ENCODE peak calls at places on chromosome 21, in nine cellular contexts. R is tibial nerve; G is DND-41; A is CD4-positive, CD25-positive, alpha-beta regulatory T cell; N is fibroblast of lung; I is AG09309; M is epithelial cell of esophagus; O is CD8-positive, alpha-beta T cell; X is cardiac fibroblast. U is an unnamed sample.

GRCh38 chr21:28133116-28133515 is 859.6 kb downstream of the LTN1 start:
- DNase-seq in M (no peak), R (no peak), O (no peak), N (no peak), X (no peak), A (no peak), G (no peak), I (no peak), U (no peak)

GRCh38 chr21:38478782-38479181 is 19.5 kb downstream of the ERG start:
- DNase-seq in X (peak), A (no peak), O (no peak), R (no peak), M (peak), N (peak), G (no peak), I (peak), U (no peak)

GRCh38 chr21:27693376-27693775 is 726.5 kb upstream of the ADAMTS5 start:
- DNase-seq in M (peak), N (peak), G (no peak), R (no peak), X (peak), I (peak), A (no peak), O (no peak), U (peak)

GRCh38 chr21:41139951-41140350 is 28.0 kb upstream of the BACE2 start:
- DNase-seq in M (no peak), G (no peak), R (no peak), O (no peak), I (no peak), N (no peak), X (no peak), A (no peak), U (no peak)

GRCh38 chr21:31156662-31157061 is 118.4 kb upstream of the KRTAP19-8 start:
- DNase-seq in G (no peak), A (no peak), M (no peak), O (no peak), R (no peak), I (no peak), X (no peak), N (no peak), U (no peak)

GRCh38 chr21:16794944-16795343 is 717.9 kb upstream of the CXADR start:
- DNase-seq in X (peak), N (peak), M (peak), R (no peak), O (no peak), A (no peak), I (peak), G (no peak), U (peak)

GRCh38 chr21:39097335-39097861 is 85.9 kb downstream of the PSMG1 start:
- DNase-seq in I (no peak), O (no peak), R (no peak), N (no peak), A (no peak), M (no peak), G (no peak), X (no peak), U (no peak)

GRCh38 chr21:14947613-14948160 is 117.1 kb downstream of the NRIP1 start:
- DNase-seq in I (no peak), N (no peak), M (no peak), G (no peak), O (no peak), A (no peak), R (no peak), X (no peak), U (no peak)

GRCh38 chr21:41170442-41170841 is 2.5 kb downstream of the BACE2 start:
- DNase-seq in M (peak), I (no peak), X (peak), G (peak), A (no peak), R (peak), N (peak), O (no peak), U (no peak)

GRCh38 chr21:32135401-32136363 is 143.2 kb downstream of the MIS18A start:
- DNase-seq in O (no peak), N (peak), G (no peak), I (peak), M (peak), X (peak), R (no peak), A (no peak), U (no peak)

GRCh38 chr21:16708431-16708830 is 804.4 kb upstream of the CXADR start:
- DNase-seq in N (peak), I (peak), R (no peak), G (no peak), O (no peak), M (no peak), X (peak), A (no peak), U (peak)

GRCh38 chr21:35923971-35924370 is 136.4 kb downstream of the SETD4 start:
- DNase-seq in R (no peak), I (no peak), X (no peak), G (no peak), O (no peak), M (no peak), A (no peak), N (no peak), U (no peak)

GRCh38 chr21:17802568-17802967 is 16.6 kb downstream of the C21orf91 start:
- DNase-seq in O (no peak), G (no peak), A (no peak), N (peak), I (no peak), X (peak), R (no peak), M (peak), U (peak)

GRCh38 chr21:39518845-39519205 is 67.1 kb downstream of the SH3BGR start:
- DNase-seq in X (no peak), A (no peak), O (no peak), N (no peak), M (peak), G (no peak), R (no peak), I (peak), U (no peak)

GRCh38 chr21:38989745-38990423 is 184.2 kb downstream of the ETS2 start:
- DNase-seq in N (peak), G (no peak), R (no peak), O (no peak), I (peak), X (peak), M (peak), A (no peak), U (peak)

GRCh38 chr21:41219498-41220207 is 51.7 kb downstream of the BACE2 start:
- DNase-seq in X (no peak), A (no peak), M (peak), O (no peak), G (no peak), R (no peak), N (peak), I (no peak), U (no peak)

GRCh38 chr21:39316062-39316461 is 2.6 kb upstream of the BRWD1 start:
- DNase-seq in G (no peak), R (no peak), X (no peak), M (peak), I (no peak), O (no peak), A (no peak), N (no peak), U (no peak)

GRCh38 chr21:39681845-39682244 is 63.1 kb upstream of the IGSF5 start:
- DNase-seq in R (no peak), X (peak), G (no peak), I (peak), M (peak), N (peak), A (no peak), O (no peak), U (peak)

GRCh38 chr21:18373631-18374030 is 30.0 kb downstream of the TMPRSS15 start:
- DNase-seq in X (no peak), A (no peak), O (no peak), G (no peak), I (no peak), M (no peak), N (peak), R (no peak), U (peak)

GRCh38 chr21:16597768-16598167 is 868.0 kb downstream of the USP25 start:
- DNase-seq in N (no peak), I (no peak), A (no peak), G (no peak), R (no peak), O (no peak), M (no peak), X (no peak), U (no peak)

GRCh38 chr21:20639026-20639425 is 359.2 kb upstream of the NCAM2 start:
- DNase-seq in O (no peak), A (no peak), G (no peak), X (no peak), R (no peak), M (peak), N (no peak), I (no peak), U (peak)

GRCh38 chr21:35932232-35932911 is 128.0 kb downstream of the SETD4 start:
- DNase-seq in G (no peak), X (peak), O (no peak), I (peak), M (peak), R (peak), N (peak), A (no peak), U (peak)

GRCh38 chr21:35046880-35047229 is 2.2 kb downstream of the RUNX1 start:
- DNase-seq in M (no peak), R (no peak), X (no peak), N (peak), I (no peak), G (peak), A (no peak), O (no peak), U (no peak)

GRCh38 chr21:14688412-14688811 is 142.3 kb upstream of the SAMSN1 start:
- DNase-seq in A (no peak), O (no peak), G (no peak), N (no peak), I (no peak), M (no peak), R (no peak), X (no peak), U (no peak)

GRCh38 chr21:34885636-34886553 is 163.2 kb downstream of the RUNX1 start:
- DNase-seq in A (no peak), G (peak), M (peak), O (no peak), N (no peak), I (no peak), X (no peak), R (no peak), U (no peak)

GRCh38 chr21:34693192-34693810 is 24.5 kb downstream of the CLIC6 start:
- DNase-seq in M (peak), X (peak), R (peak), O (no peak), I (peak), N (peak), G (peak), A (peak), U (peak)

GRCh38 chr21:17442174-17442573 is 70.7 kb upstream of the CXADR start:
- DNase-seq in X (no peak), A (no peak), M (no peak), G (no peak), O (no peak), I (no peak), N (no peak), R (no peak), U (no peak)

GRCh38 chr21:16644690-16645089 is 868.2 kb upstream of the CXADR start:
- DNase-seq in O (no peak), X (peak), M (peak), I (peak), A (no peak), N (peak), G (no peak), R (no peak), U (peak)

GRCh38 chr21:21148009-21148408 is 149.8 kb downstream of the NCAM2 start:
- DNase-seq in R (no peak), M (no peak), X (no peak), I (no peak), A (no peak), O (no peak), N (no peak), G (no peak), U (no peak)

GRCh38 chr21:41079159-41079558 is 88.8 kb upstream of the BACE2 start:
- DNase-seq in N (no peak), X (no peak), A (no peak), O (no peak), I (no peak), G (no peak), R (no peak), M (no peak), U (no peak)

GRCh38 chr21:16891821-16892220 is 621.0 kb upstream of the CXADR start:
- DNase-seq in A (no peak), N (peak), G (no peak), O (no peak), I (peak), R (no peak), M (peak), X (peak), U (peak)

GRCh38 chr21:35072960-35073359 is 23.9 kb upstream of the RUNX1 start:
- DNase-seq in N (no peak), A (no peak), O (no peak), X (no peak), I (no peak), G (no peak), R (no peak), M (no peak), U (no peak)

DNA sequence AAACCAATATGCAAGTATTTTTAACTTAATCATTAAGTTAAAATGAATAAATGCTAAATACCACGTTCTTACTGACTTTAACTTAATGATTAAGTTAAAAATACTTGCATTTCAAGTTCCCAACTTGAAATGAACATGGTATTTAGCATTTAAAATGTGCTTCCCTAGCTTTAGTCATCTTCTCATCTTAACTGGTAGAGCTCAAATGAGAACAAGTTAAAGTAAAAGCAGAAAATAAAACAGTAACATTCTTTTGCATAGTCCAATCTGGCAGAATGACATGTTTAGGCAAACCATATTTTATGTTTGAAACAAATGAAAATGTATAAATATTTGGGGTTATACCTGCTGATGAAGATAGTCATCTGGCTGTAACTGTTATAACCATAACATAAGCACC is 186.0 kb downstream of the APP start:
- DNase-seq in N (no peak), I (no peak), O (no peak), A (no peak), M (no peak), X (no peak), R (no peak), G (no peak), U (no peak)
- H3K4me3 ChIP-seq in N (no peak), I (no peak), O (no peak), A (no peak), M (no peak), X (no peak), R (no peak), G (no peak), U (no peak)

DNA sequence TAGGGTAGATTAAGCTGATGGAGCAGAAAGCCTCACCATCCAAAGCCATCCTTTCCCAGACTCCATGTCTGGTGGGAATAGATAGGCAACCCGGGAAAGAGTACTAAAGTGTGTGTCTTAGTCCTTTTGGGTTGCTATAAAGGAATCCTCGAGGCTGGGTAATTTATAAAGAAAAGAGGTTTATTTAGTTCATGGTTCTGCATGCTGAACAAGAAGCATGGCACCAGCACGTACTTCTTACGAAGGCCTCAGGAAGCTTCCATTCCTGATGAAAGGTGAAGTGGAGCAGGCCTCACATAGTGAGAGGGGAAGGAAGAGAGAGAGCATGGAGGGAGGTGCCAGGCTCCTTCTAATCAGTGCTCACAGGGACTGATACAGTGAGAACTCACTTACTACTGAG is 6.2 kb upstream of the SLC37A1 start:
- DNase-seq in I (no peak), A (no peak), G (no peak), X (no peak), R (no peak), N (no peak), O (no peak), M (no peak), U (no peak)
- H3K4me3 ChIP-seq in I (no peak), A (no peak), G (no peak), X (no peak), R (no peak), N (no peak), O (no peak), M (no peak), U (no peak)

DNA sequence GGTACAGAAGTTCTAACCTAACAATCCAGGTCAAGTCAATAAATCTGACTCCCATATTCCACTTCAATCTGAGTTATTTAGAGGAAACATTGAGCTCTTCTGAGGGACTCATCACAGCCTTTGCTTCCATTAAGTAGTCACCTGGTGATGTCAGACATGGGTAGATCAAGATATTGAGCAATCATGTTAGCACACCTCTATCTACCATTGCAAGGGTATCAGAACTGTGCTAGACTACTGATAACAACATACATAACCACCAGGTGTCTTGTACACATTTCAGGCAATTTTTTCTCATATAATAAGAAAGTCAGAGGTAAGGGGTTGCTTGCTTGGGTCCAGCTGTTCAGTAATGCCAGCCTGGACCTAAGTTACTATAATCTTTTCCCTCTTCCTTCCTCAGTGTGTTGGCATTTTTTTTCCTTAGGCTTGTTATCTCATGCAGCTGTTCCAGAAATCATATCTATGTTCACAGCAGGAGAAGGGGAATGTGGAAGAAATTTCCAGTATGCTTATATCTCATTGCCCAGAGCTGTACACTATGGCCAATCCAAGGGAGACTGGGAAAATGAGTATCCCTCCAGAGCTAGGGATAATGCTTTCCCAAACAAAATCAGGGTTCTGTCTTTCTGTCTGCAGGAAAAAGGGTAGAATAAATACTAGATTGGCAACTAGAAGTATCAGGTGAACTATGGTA is 52.3 kb downstream of the GRIK1 start:
- DNase-seq in N (no peak), O (no peak), I (no peak), A (no peak), G (no peak), X (no peak), M (peak), R (no peak), U (no peak)
- H3K4me3 ChIP-seq in N (no peak), O (no peak), I (no peak), A (no peak), G (no peak), X (no peak), M (no peak), R (no peak), U (no peak)

GRCh38 chr21:45479691-45480675 is 62.3 kb downstream of the SLC19A1 start:
- DNase-seq in R (no peak), X (no peak), N (no peak), O (no peak), I (no peak), G (no peak), M (no peak), A (no peak), U (no peak)
- H3K4me3 ChIP-seq in R (no peak), X (no peak), N (no peak), O (peak), I (no peak), G (no peak), M (no peak), A (no peak), U (no peak)

DNA sequence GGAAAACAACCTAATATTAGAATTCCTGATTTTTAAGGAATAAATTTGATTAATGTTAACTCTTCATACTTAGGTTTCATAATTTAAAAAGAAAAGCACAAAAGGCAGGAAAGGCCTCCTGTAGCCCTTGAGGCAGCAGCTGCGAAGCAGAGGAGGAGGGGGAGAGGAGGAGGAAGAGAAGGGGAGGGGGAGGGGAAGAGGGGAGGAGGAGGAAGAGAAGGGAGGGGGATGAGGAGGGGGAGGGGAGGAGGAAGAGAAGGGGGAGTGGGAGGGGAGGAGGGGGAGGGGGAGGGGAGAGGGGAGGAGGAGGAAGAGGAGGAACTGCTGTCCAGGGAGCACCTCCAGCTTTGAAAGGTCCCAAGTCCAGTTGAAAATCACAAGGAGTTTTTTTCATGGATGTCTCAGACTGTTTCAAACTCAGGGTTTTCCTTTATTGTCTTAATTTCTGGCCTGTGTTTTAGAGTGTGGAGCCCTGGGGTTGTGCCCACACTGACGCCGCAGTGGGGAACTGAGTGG is 35.1 kb upstream of the DIP2A start:
- DNase-seq in N (no peak), G (peak), X (no peak), A (no peak), I (no peak), R (no peak), M (no peak), O (no peak), U (no peak)
- H3K4me3 ChIP-seq in N (no peak), G (no peak), X (no peak), A (no peak), I (no peak), R (no peak), M (no peak), O (peak), U (no peak)

DNA sequence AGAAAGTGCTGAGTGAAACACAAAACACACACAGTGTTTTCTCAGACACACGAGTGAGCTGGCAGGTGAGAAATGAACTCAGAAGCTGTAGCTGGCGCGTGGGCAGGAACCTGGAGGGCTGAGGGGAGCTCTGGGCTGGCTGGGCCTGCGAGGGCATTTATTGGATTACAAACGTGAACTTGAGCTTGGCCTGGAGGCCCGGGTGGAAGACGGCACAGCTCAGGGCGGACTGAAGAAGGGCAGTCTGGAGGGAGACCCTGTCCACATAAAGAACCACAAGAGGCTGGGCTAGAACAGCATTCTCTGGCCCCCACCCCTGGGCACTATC is 52.1 kb upstream of the ADARB1 start:
- DNase-seq in R (no peak), G (no peak), O (no peak), X (no peak), N (no peak), M (no peak), A (no peak), I (no peak), U (no peak)
- H3K4me3 ChIP-seq in R (no peak), G (no peak), O (no peak), X (no peak), N (no peak), M (no peak), A (no peak), I (no peak), U (no peak)

GRCh38 chr21:44366586-44367211 is 13.3 kb downstream of the TRPM2 start:
- DNase-seq in I (no peak), M (no peak), R (no peak), X (no peak), A (no peak), O (no peak), N (no peak), G (no peak), U (no peak)
- H3K4me3 ChIP-seq in I (no peak), M (no peak), R (no peak), X (no peak), A (no peak), O (no peak), N (no peak), G (no peak), U (no peak)

DNA sequence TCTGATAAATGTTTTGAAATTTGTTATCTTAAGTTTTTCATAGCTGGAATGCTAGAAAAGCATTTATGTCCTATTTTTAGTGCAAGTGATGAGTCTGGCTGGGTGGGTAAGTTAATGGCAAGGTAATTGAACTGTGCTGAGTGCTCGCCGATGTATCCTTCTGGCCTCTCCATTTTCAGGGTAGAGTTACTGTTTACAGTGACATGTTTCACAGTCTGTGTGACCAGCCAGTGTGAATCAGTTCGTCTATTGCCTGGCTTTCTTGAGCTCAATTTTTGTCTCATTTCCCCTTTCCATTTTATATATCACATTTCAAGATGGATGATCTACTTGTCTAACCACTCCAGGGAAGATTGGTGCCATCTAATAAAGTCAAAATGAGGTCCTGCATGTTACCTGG is 44.1 kb downstream of the ITSN1 start:
- DNase-seq in X (no peak), I (no peak), M (no peak), O (no peak), N (no peak), G (no peak), A (no peak), R (no peak), U (no peak)
- H3K4me3 ChIP-seq in X (no peak), I (no peak), M (no peak), O (no peak), N (no peak), G (no peak), A (no peak), R (no peak), U (no peak)

U was measured in skeletal muscle cell.